ENCODE peak calls at places on chromosomes 16 and 17, in four cellular contexts. Q is HepG2, W is H1, J is WTC11. A is an unnamed sample.

GRCh38 chr17:6799738-6800137 is 23.7 kb downstream of the FBXO39 start:
- DNase-seq in Q (no peak), W (no peak), J (no peak), A (no peak)

GRCh38 chr16:15494231-15494630 is 59.8 kb downstream of the BMERB1 start:
- DNase-seq in Q (peak), W (no peak), J (no peak), A (no peak)

GRCh38 chr17:28746611-28747045 is 2.8 kb downstream of the TRAF4 start:
- DNase-seq in Q (no peak), W (peak), J (peak), A (no peak)

GRCh38 chr16:81489547-81490267 is 45.1 kb downstream of the CMIP start:
- DNase-seq in Q (no peak), W (no peak), J (no peak), A (no peak)

GRCh38 chr16:4801051-4801961 is 1.1 kb downstream of the ROGDI start:
- DNase-seq in Q (no peak), W (no peak), J (no peak), A (no peak)

GRCh38 chr16:67932462-67932840 is 789 bp upstream of the CTRL start:
- DNase-seq in Q (no peak), W (no peak), J (no peak), A (no peak)

GRCh38 chr16:35746281-35746962 is 2287.0 kb downstream of the TP53TG3F start:
- DNase-seq in Q (no peak), W (no peak), J (no peak), A (no peak)

GRCh38 chr17:48804936-48805411 is 12.1 kb downstream of the TTLL6 start:
- DNase-seq in Q (peak), W (peak), J (peak), A (peak)

GRCh38 chr17:73634629-73635028 is 9.6 kb downstream of the SDK2 start:
- DNase-seq in Q (no peak), W (no peak), J (no peak), A (no peak)

GRCh38 chr17:62722625-62723024 is 85.5 kb downstream of the MARCHF10 start:
- DNase-seq in Q (peak), W (no peak), J (no peak), A (no peak)

GRCh38 chr17:72699566-72699965 is 392.9 kb downstream of the SLC39A11 start:
- DNase-seq in Q (no peak), W (no peak), J (no peak), A (no peak)

GRCh38 chr16:69078073-69078472 is 27.4 kb upstream of the HAS3 start:
- DNase-seq in Q (no peak), W (no peak), J (peak), A (no peak)

GRCh38 chr17:34847939-34848338 is 113.3 kb downstream of the CCT6B start:
- DNase-seq in Q (no peak), W (no peak), J (no peak), A (no peak)

GRCh38 chr17:48628641-48629410 is 2.7 kb upstream of the HOXB9 start:
- DNase-seq in Q (no peak), W (no peak), J (no peak), A (no peak)

GRCh38 chr17:17533901-17534441 is 37.8 kb upstream of the RASD1 start:
- DNase-seq in Q (peak), W (no peak), J (no peak), A (peak)

GRCh38 chr17:50139185-50139783 is 9.3 kb upstream of the SAMD14 start:
- DNase-seq in Q (no peak), W (no peak), J (no peak), A (no peak)

GRCh38 chr17:50141026-50141749 is 9.3 kb downstream of the PPP1R9B start:
- DNase-seq in Q (no peak), W (no peak), J (no peak), A (no peak)

GRCh38 chr17:50137050-50137449 is 7.1 kb upstream of the SAMD14 start:
- DNase-seq in Q (no peak), W (no peak), J (no peak), A (no peak)

GRCh38 chr17:50141750-50142119 is 8.7 kb downstream of the PPP1R9B start:
- DNase-seq in Q (no peak), W (no peak), J (no peak), A (no peak)

GRCh38 chr17:50139950-50140885 is 10.3 kb upstream of the SAMD14 start:
- DNase-seq in Q (peak), W (peak), J (peak), A (peak)
- TF ChIP-seq JUN in Q (no peak), W (no peak), J (no peak), A (peak)

GRCh38 chr16:29811896-29812665 is at the start of gene PRRT2:
- DNase-seq in Q (no peak), W (peak), J (peak), A (no peak)
- TF ChIP-seq JUN in Q (no peak), W (no peak), J (no peak), A (no peak)

DNA sequence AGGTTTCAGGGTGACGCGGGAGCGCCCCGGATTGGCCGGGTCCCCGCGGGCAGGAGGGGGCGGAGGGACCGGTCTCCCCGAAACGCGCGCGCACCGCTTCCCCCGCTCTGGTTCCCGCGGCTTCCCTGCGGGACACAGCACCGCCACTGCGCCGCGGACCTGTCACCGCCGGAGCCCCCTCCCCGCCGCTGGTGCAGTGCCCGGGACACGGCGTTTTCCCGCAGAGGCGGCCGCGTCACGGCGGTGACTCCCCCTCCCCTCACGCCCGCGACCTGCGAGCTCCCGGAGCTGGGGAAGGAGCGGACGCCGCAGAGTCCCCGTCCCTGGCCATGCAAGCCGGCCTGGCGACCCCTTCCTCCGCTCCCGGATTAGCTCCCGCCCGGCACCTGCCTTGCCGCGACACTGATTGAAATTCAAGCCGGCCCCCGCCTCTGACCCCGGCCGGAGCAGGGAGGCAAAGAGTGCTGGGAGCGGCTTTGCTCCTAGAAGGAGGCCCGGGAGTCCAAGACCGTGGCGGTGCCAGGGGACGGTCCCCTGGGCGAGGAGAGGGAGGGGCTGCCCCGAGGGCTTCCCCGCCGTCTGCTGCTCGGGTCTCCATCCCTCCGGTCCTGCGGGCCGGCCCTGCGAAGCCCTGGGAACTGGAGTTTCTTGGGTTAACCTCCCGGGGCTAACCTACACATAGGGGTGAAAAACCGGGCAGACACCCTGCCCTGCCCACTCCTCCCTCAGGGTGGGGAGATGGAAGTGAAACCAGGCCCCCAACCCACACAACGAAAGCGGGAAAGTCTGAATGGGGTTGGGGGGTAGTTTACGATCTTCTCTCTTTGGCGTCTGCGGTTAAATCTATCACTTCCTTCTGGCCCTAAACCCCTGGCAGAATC is 997 bp downstream of the RHBDL3 start:
- DNase-seq in Q (no peak), W (peak), J (peak), A (no peak)
- TF ChIP-seq JUN in Q (no peak), W (no peak), J (no peak), A (no peak)

GRCh38 chr17:63946440-63947363 is 14.6 kb upstream of the CD79B start:
- DNase-seq in Q (peak), W (peak), J (peak), A (peak)
- TF ChIP-seq JUN in Q (no peak), W (no peak), J (no peak), A (no peak)

GRCh38 chr17:1054656-1055055 is 57.7 kb downstream of the TIMM22 start:
- DNase-seq in Q (no peak), W (no peak), J (no peak), A (no peak)
- TF ChIP-seq JUN in Q (no peak), W (no peak), J (no peak), A (no peak)

GRCh38 chr17:76735586-76736348 is 1.4 kb downstream of the SRSF2 start:
- DNase-seq in Q (no peak), W (no peak), J (no peak), A (no peak)

GRCh38 chr17:76734080-76734840 is 2.9 kb downstream of the SRSF2 start:
- DNase-seq in Q (no peak), W (no peak), J (no peak), A (peak)

GRCh38 chr17:76733618-76733957 is 3.5 kb downstream of the SRSF2 start:
- DNase-seq in Q (no peak), W (no peak), J (no peak), A (no peak)

GRCh38 chr17:76736349-76737081 is 616 bp downstream of the SRSF2 start:
- DNase-seq in Q (peak), W (peak), J (peak), A (no peak)

DNA sequence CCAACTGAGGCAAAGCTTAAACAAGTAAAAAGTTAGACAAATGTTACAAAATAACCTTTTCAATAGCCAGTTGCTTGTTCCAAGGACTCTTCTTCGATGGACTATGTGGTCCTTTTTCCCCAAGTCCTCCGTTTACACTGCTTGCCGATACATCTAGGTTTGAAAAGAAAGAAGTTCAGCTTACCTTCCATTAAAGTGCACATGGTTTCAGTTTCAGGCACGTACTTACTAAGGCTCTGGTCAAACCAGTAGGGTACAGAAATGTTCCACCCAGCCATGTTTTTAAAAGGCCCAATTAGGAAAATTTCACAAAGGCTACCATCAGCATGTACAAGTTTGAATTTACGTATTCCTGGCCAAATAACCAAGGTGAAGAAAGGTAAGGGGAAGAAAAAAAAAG is 2.1 kb downstream of the SRSF2 start:
- DNase-seq in Q (peak), W (no peak), J (no peak), A (peak)
- TF ChIP-seq JUN in Q (no peak), W (no peak), J (no peak), A (peak)

GRCh38 chr17:50210249-50211225 is 9.1 kb upstream of the COL1A1 start:
- DNase-seq in Q (peak), W (peak), J (peak), A (peak)

GRCh38 chr17:50209133-50209471 is 7.7 kb upstream of the COL1A1 start:
- DNase-seq in Q (no peak), W (no peak), J (peak), A (no peak)

GRCh38 chr17:50207792-50208567 is 6.5 kb upstream of the COL1A1 start:
- DNase-seq in Q (no peak), W (peak), J (peak), A (no peak)

GRCh38 chr17:50208611-50209061 is 7.2 kb upstream of the COL1A1 start:
- DNase-seq in Q (no peak), W (peak), J (no peak), A (no peak)

DNA sequence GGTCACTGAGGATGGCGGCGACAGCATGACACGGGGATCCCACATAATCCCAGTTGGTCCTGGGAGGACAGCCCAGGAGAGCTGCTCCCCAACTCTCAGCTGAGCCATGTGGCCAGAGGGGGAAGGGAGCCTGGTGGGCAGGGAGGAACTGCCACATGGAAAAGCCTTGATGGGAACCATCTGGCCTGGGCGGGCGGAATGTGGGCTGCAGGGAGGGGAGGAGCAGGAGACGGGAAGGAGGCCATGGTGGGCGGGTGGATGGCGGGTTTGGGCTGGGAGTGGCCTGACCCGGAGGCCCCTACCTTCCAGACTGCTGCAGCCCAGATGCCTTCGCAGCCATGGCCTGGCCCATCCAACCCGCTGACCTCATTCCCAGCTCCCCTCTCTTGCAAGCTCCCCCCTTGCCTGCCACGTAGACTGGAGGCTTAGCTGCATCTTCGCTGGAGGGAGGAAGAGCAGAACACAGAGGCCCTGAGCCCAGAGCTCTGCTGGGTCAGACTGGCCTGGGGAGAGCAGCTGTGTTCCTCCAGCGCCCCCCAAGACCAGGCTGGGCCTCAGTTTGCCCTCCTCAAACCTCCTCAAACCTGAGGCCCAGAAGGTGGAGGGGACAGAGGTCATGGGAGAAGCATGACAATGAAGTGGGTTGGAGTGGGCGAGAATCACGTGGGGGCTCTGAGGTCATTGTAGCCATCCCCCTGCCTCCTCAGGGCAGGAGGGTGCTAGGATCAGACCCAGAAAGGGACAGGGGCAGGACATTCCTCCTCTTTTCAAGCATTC is 8.2 kb upstream of the COL1A1 start:
- DNase-seq in Q (no peak), W (peak), J (peak), A (no peak)
- TF ChIP-seq JUN in Q (no peak), W (no peak), J (no peak), A (no peak)

A was measured in A549.